ENCODE peak calls at places on chromosomes 13 and 19, in eight cellular contexts. T is kidney epithelial cell, U is pancreas, D is GM23338, A is tibial artery, K is sigmoid colon, P is mammary epithelial cell, V is tibial nerve. J is an unnamed sample.

GRCh38 chr19:53906211-53907192 is 2.6 kb upstream of the CACNG7 start:
- DNase-seq in T (no peak), U (peak; percentile 44), D (peak; percentile 81), A (no peak), K (no peak), P (no peak), V (peak; percentile 24), J (no peak)

GRCh38 chr13:113777311-113778260 is 18.6 kb downstream of the TMEM255B start:
- DNase-seq in T (no peak), U (no peak), D (peak; percentile 78), A (no peak), K (no peak), P (no peak), V (no peak), J (no peak)

GRCh38 chr13:20074956-20075355 is 85.9 kb downstream of the GJA3 start:
- DNase-seq in T (no peak), U (no peak), D (no peak), A (no peak), K (no peak), P (no peak), V (no peak), J (no peak)

GRCh38 chr19:7772752-7773291 is 9.8 kb downstream of the CLEC4M start:
- DNase-seq in T (no peak), U (no peak), D (no peak), A (no peak), K (no peak), P (peak; percentile 76), V (no peak), J (no peak)

GRCh38 chr13:36158606-36159005 is 27.4 kb upstream of the DCLK1 start:
- DNase-seq in T (peak; percentile 58), U (no peak), D (no peak), A (no peak), K (no peak), P (peak; percentile 43), V (no peak), J (no peak)

GRCh38 chr13:98372886-98373285 is 195.8 kb upstream of the RNF113B start:
- DNase-seq in T (peak; percentile 45), U (no peak), D (peak; percentile 58), A (no peak), K (no peak), P (no peak), V (no peak), J (peak; percentile 37)

GRCh38 chr19:13905634-13906524 is at the start of the genes BRME1 and CC2D1A:
- DNase-seq in T (peak; percentile 52), U (peak; percentile 97), D (peak; percentile 96), A (peak; percentile 90), K (peak; percentile 95), P (peak; percentile 86), V (peak; percentile 79), J (peak; percentile 73)

GRCh38 chr19:925912-926594 is at the start of gene ARID3A:
- DNase-seq in T (no peak), U (no peak), D (no peak), A (no peak), K (peak; percentile 84), P (peak; percentile 42), V (no peak), J (no peak)

GRCh38 chr13:65940720-65941119 is 1289.4 kb downstream of the PCDH9 start:
- DNase-seq in T (no peak), U (no peak), D (no peak), A (no peak), K (no peak), P (no peak), V (no peak), J (no peak)

GRCh38 chr13:62418872-62419271 is 1003.2 kb upstream of the PCDH20 start:
- DNase-seq in T (no peak), U (no peak), D (no peak), A (no peak), K (no peak), P (no peak), V (no peak), J (no peak)

GRCh38 chr13:47094734-47095434 is 198.0 kb upstream of the HTR2A start:
- DNase-seq in T (no peak), U (no peak), D (peak; percentile 53), A (no peak), K (no peak), P (no peak), V (no peak), J (no peak)

GRCh38 chr19:7287716-7288115 is 6.5 kb downstream of the INSR start:
- DNase-seq in T (peak; percentile 49), U (no peak), D (no peak), A (no peak), K (no peak), P (no peak), V (no peak), J (no peak)

GRCh38 chr19:741506-742131 is 9.3 kb upstream of the MISP start:
- DNase-seq in T (no peak), U (no peak), D (peak; percentile 90), A (no peak), K (peak; percentile 29), P (no peak), V (no peak), J (no peak)

GRCh38 chr13:43432948-43433347 is 353.8 kb downstream of the ENOX1 start:
- DNase-seq in T (no peak), U (no peak), D (no peak), A (no peak), K (no peak), P (no peak), V (no peak), J (no peak)

GRCh38 chr19:12195501-12195860 is 32.6 kb downstream of the ZNF136 start:
- DNase-seq in T (no peak), U (no peak), D (peak; percentile 35), A (no peak), K (no peak), P (no peak), V (no peak), J (no peak)

GRCh38 chr19:47021536-47022139 is 2.0 kb downstream of the NPAS1 start:
- DNase-seq in T (no peak), U (no peak), D (peak; percentile 77), A (no peak), K (no peak), P (no peak), V (no peak), J (no peak)

GRCh38 chr13:27792393-27793218 is at the start of gene GSX1:
- DNase-seq in T (peak; percentile 7), U (peak; percentile 83), D (peak; percentile 95), A (peak; percentile 35), K (no peak), P (peak; percentile 79), V (no peak), J (peak; percentile 51)

GRCh38 chr13:111202745-111203144 is 87.6 kb downstream of the ARHGEF7 start:
- DNase-seq in T (no peak), U (no peak), D (peak; percentile 59), A (no peak), K (no peak), P (no peak), V (no peak), J (peak; percentile 96)

GRCh38 chr19:45908956-45909355 is 5.6 kb downstream of the NANOS2 start:
- DNase-seq in T (no peak), U (no peak), D (no peak), A (no peak), K (no peak), P (peak; percentile 23), V (no peak), J (no peak)

DNA sequence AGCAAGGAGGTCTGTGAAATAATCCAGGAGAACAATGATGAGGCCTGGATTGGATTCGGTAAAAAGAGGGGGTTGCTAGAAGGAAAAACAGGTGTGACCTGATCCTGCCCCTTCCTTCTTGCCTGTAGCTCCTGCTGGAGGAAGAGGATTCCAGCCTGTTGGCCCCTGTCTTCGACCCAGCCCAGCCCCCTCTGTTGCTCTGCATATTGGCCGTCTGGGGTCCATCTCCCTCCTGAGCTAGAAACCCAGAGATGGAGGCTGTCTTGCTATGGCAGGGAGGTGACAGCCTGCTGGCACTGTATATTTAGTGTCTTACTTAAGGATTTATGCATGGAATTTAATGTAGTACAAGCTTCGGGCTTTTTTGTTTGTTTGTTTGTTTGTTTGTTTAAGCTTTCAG is 6.6 kb downstream of the DMRTC2 start:
- DNase-seq in T (no peak), U (no peak), D (peak; percentile 45), A (no peak), K (no peak), P (no peak), V (no peak), J (no peak)
- H3K27me3 ChIP-seq in T (peaks cover 9% of the 10 kb centered on the region), U (no peaks in the 10 kb centered on the region), D (no peaks in the 10 kb centered on the region), A (peaks cover 29% of the 10 kb centered on the region), K (no peaks in the 10 kb centered on the region), P (peaks cover 11% of the 10 kb centered on the region), V (no peaks in the 10 kb centered on the region), J (peaks cover 12% of the 10 kb centered on the region)

GRCh38 chr13:101475536-101475935 is 23.1 kb downstream of the ITGBL1 start:
- DNase-seq in T (no peak), U (no peak), D (peak; percentile 56), A (no peak), K (no peak), P (no peak), V (no peak), J (no peak)

GRCh38 chr13:101473458-101473857 is 21.0 kb downstream of the ITGBL1 start:
- DNase-seq in T (no peak), U (no peak), D (no peak), A (peak; percentile 62), K (no peak), P (peak; percentile 82), V (no peak), J (peak; percentile 84)

GRCh38 chr13:101474419-101474957 is 22.0 kb downstream of the ITGBL1 start:
- DNase-seq in T (peak; percentile 42), U (no peak), D (peak; percentile 79), A (peak; percentile 44), K (no peak), P (no peak), V (peak; percentile 42), J (peak; percentile 82)
- TF ChIP-seq CTCF in T (peak; percentile 54), U (no peak), D (peak; percentile 88), A (peak; percentile 43), K (no peak), P (peak; percentile 55), V (no peak), J (peak; percentile 81)

GRCh38 chr19:5393088-5393487 is 52.5 kb upstream of the PTPRS start:
- DNase-seq in T (no peak), U (no peak), D (no peak), A (no peak), K (no peak), P (no peak), V (no peak), J (no peak)

GRCh38 chr19:5387472-5387871 is 46.9 kb upstream of the PTPRS start:
- DNase-seq in T (no peak), U (no peak), D (no peak), A (no peak), K (no peak), P (no peak), V (no peak), J (no peak)

GRCh38 chr19:5392476-5392875 is 51.9 kb upstream of the PTPRS start:
- DNase-seq in T (no peak), U (no peak), D (no peak), A (no peak), K (no peak), P (no peak), V (no peak), J (no peak)

GRCh38 chr19:5386841-5387240 is 46.2 kb upstream of the PTPRS start:
- DNase-seq in T (no peak), U (no peak), D (no peak), A (no peak), K (no peak), P (no peak), V (no peak), J (no peak)

GRCh38 chr19:5389353-5389752 is 48.7 kb upstream of the PTPRS start:
- DNase-seq in T (no peak), U (no peak), D (no peak), A (no peak), K (no peak), P (no peak), V (no peak), J (no peak)
- H3K27me3 ChIP-seq in T (peaks cover 2% of the 10 kb centered on the region), U (no peaks in the 10 kb centered on the region), D (no peaks in the 10 kb centered on the region), A (peaks cover 71% of the 10 kb centered on the region), K (peaks cover 65% of the 10 kb centered on the region), P (peaks cover 3% of the 10 kb centered on the region), V (no peaks in the 10 kb centered on the region), J (peaks cover 19% of the 10 kb centered on the region)

GRCh38 chr19:18438331-18439024 is 545 bp upstream of the ISYNA1 start:
- DNase-seq in T (no peak), U (peak; percentile 63), D (peak; percentile 64), A (no peak), K (no peak), P (peak; percentile 63), V (no peak), J (peak; percentile 38)
- TF ChIP-seq CTCF in T (no peak), U (no peak), D (no peak), A (no peak), K (no peak), P (no peak), V (no peak), J (no peak)

J was measured in brain microvascular endothelial cell.